ENCODE peak calls at places on chromosomes 13 and 19, in seven cellular contexts. A, K, Z, C, E, T and I are unnamed samples.

GRCh38 chr13:40152145-40152544 is 496.7 kb downstream of the COG6 start:
- DNase-seq in A (peak; percentile 65), K (no peak), Z (no peak), C (no peak), E (peak; percentile 53), T (peak; percentile 49), I (no peak)

GRCh38 chr13:101453784-101454201 is 1.3 kb downstream of the ITGBL1 start:
- DNase-seq in A (peak; percentile 23), K (no peak), Z (peak; percentile 60), C (no peak), E (no peak), T (no peak), I (no peak)

GRCh38 chr13:110653271-110653670 is 37.9 kb downstream of the NAXD start:
- DNase-seq in A (no peak), K (no peak), Z (no peak), C (no peak), E (no peak), T (no peak), I (no peak)

GRCh38 chr19:39112338-39112890 is 13.2 kb upstream of the PAK4 start:
- DNase-seq in A (peak; percentile 73), K (no peak), Z (no peak), C (no peak), E (no peak), T (no peak), I (no peak)

GRCh38 chr19:53657778-53658177 is 26.0 kb downstream of the DPRX start:
- DNase-seq in A (no peak), K (no peak), Z (no peak), C (no peak), E (no peak), T (no peak), I (no peak)

GRCh38 chr13:60379837-60380236 is 17.2 kb upstream of the TDRD3 start:
- DNase-seq in A (no peak), K (no peak), Z (no peak), C (no peak), E (no peak), T (no peak), I (no peak)

GRCh38 chr13:51887441-51887840 is 25.7 kb downstream of the CCDC70 start:
- DNase-seq in A (no peak), K (no peak), Z (no peak), C (no peak), E (no peak), T (no peak), I (no peak)

GRCh38 chr19:17282488-17283256 is 971 bp downstream of the ANKLE1 start:
- DNase-seq in A (peak; percentile 93), K (peak; percentile 71), Z (peak; percentile 93), C (peak; percentile 17), E (peak; percentile 49), T (peak; percentile 62), I (peak; percentile 89)

GRCh38 chr13:106028916-106029315 is 506.5 kb downstream of the EFNB2 start:
- DNase-seq in A (no peak), K (no peak), Z (no peak), C (no peak), E (no peak), T (no peak), I (no peak)

GRCh38 chr13:74574964-74575728 is 440.9 kb upstream of the KLF12 start:
- DNase-seq in A (no peak), K (no peak), Z (no peak), C (peak; percentile 36), E (no peak), T (no peak), I (no peak)

GRCh38 chr19:916645-917322 is 349 bp upstream of the KISS1R start:
- DNase-seq in A (no peak), K (no peak), Z (no peak), C (no peak), E (no peak), T (no peak), I (no peak)

GRCh38 chr19:18499055-18499775 is 22.7 kb downstream of the ELL start:
- DNase-seq in A (no peak), K (no peak), Z (no peak), C (no peak), E (no peak), T (no peak), I (no peak)

GRCh38 chr13:55439450-55439849 is 1701.3 kb upstream of the PRR20A start:
- DNase-seq in A (no peak), K (no peak), Z (no peak), C (no peak), E (no peak), T (no peak), I (no peak)

GRCh38 chr19:49761625-49762311 is 1.3 kb downstream of the TSKS start:
- DNase-seq in A (peak; percentile 29), K (no peak), Z (peak; percentile 77), C (no peak), E (peak; percentile 43), T (peak; percentile 56), I (no peak)

GRCh38 chr13:21043898-21044297 is 17.5 kb downstream of the LATS2 start:
- DNase-seq in A (no peak), K (no peak), Z (no peak), C (no peak), E (peak; percentile 67), T (peak; percentile 96), I (no peak)

GRCh38 chr13:43377955-43378354 is 354.6 kb downstream of the DNAJC15 start:
- DNase-seq in A (peak; percentile 59), K (no peak), Z (no peak), C (no peak), E (no peak), T (peak; percentile 65), I (no peak)

GRCh38 chr13:45918597-45918996 is 67.0 kb upstream of the SIAH3 start:
- DNase-seq in A (no peak), K (no peak), Z (no peak), C (no peak), E (no peak), T (no peak), I (no peak)

GRCh38 chr13:113122571-113123225 is at the start of gene F10:
- DNase-seq in A (peak; percentile 34), K (no peak), Z (peak; percentile 94), C (no peak), E (peak; percentile 57), T (peak; percentile 75), I (no peak)

GRCh38 chr13:40315416-40316064 is 350.9 kb downstream of the FOXO1 start:
- DNase-seq in A (peak; percentile 61), K (peak; percentile 28), Z (peak; percentile 72), C (no peak), E (no peak), T (no peak), I (no peak)